ENCODE peak calls at places on chromosomes 16 and 17, in five cellular contexts. S is HS-5; Z is T-helper 9 cell; A is NCI-H460; F is CD4-positive, alpha-beta memory T cell. R is an unnamed sample.

GRCh38 chr16:70694088-70694487 is 8.2 kb upstream of the MTSS2 start:
- DNase-seq in S (peak; percentile 92), Z (no peak), A (peak; percentile 30), F (no peak), R (no peak)

GRCh38 chr16:71635632-71636031 is 9.6 kb downstream of the MARVELD3 start:
- DNase-seq in S (no peak), Z (no peak), A (no peak), F (no peak), R (no peak)

GRCh38 chr16:3656491-3657468 is 2.3 kb downstream of the DNASE1 start:
- DNase-seq in S (no peak), Z (no peak), A (no peak), F (no peak), R (no peak)

GRCh38 chr16:56964243-56965148 is 2.7 kb downstream of the CETP start:
- DNase-seq in S (peak; percentile 39), Z (peak; percentile 99), A (peak; percentile 75), F (peak; percentile 92), R (peak; percentile 93)

GRCh38 chr17:29124931-29125270 is 55.3 kb downstream of the MYO18A start:
- DNase-seq in S (no peak), Z (no peak), A (no peak), F (no peak), R (no peak)

GRCh38 chr17:47604268-47604927 is 45.3 kb upstream of the KPNB1 start:
- DNase-seq in S (no peak), Z (no peak), A (no peak), F (no peak), R (no peak)

GRCh38 chr16:22805326-22805725 is 8.6 kb upstream of the HS3ST2 start:
- DNase-seq in S (no peak), Z (no peak), A (no peak), F (no peak), R (no peak)

GRCh38 chr17:65699459-65699858 is 138.0 kb upstream of the AXIN2 start:
- DNase-seq in S (no peak), Z (no peak), A (no peak), F (no peak), R (no peak)

GRCh38 chr17:27217631-27218030 is 76.3 kb upstream of the WSB1 start:
- DNase-seq in S (no peak), Z (no peak), A (no peak), F (no peak), R (peak; percentile 86)

GRCh38 chr17:28216528-28216927 is 102.5 kb upstream of the TMEM97 start:
- DNase-seq in S (peak; percentile 18), Z (no peak), A (peak; percentile 25), F (no peak), R (no peak)

GRCh38 chr17:32569171-32570080 is 82.6 kb downstream of the CDK5R1 start:
- DNase-seq in S (no peak), Z (no peak), A (no peak), F (no peak), R (no peak)

GRCh38 chr17:65656390-65657250 is 95.2 kb upstream of the AXIN2 start:
- DNase-seq in S (no peak), Z (no peak), A (no peak), F (no peak), R (no peak)

GRCh38 chr17:70525976-70526375 is 356.6 kb downstream of the KCNJ2 start:
- DNase-seq in S (no peak), Z (no peak), A (no peak), F (no peak), R (no peak)

R was measured in B cell.